ENCODE peak calls at places on chromosomes 11 and 22, in six cellular contexts. Y, Q, N, T, U and G are unnamed samples.

GRCh38 chr22:19717691-19718254 is 3.5 kb downstream of the SEPTIN5 start:
- DNase-seq in Q (peak), Y (peak), N (peak), T (peak), U (peak), G (peak)

GRCh38 chr11:119368121-119369034 is 13.1 kb downstream of the USP2 start:
- DNase-seq in Q (peak), U (peak), N (no peak), Y (peak), T (no peak), G (no peak)

GRCh38 chr11:63521896-63522295 is 14.7 kb upstream of the PLAAT4 start:
- DNase-seq in Q (no peak), N (no peak), T (no peak), Y (no peak), U (no peak), G (no peak)

GRCh38 chr11:65476632-65477270 is 22.1 kb upstream of the MALAT1 start:
- DNase-seq in Q (peak), N (no peak), T (no peak), U (peak), Y (no peak), G (no peak)

GRCh38 chr11:115201121-115201792 is 303.0 kb downstream of the CADM1 start:
- DNase-seq in N (no peak), Q (no peak), T (no peak), Y (no peak), U (no peak), G (no peak)

GRCh38 chr11:18457435-18457834 is 1.8 kb downstream of the LDHAL6A start:
- DNase-seq in Y (no peak), N (no peak), T (no peak), Q (peak), U (peak), G (no peak)

GRCh38 chr11:121932646-121933185 is 183.3 kb downstream of the BLID start:
- DNase-seq in T (no peak), N (no peak), Y (no peak), Q (no peak), U (no peak), G (no peak)

GRCh38 chr11:2885017-2885675 is 429 bp downstream of the CDKN1C start:
- DNase-seq in N (no peak), U (peak), Y (peak), T (no peak), Q (peak), G (no peak)

GRCh38 chr11:28303477-28304191 is 195.4 kb downstream of the METTL15 start:
- DNase-seq in T (no peak), U (peak), Y (no peak), N (no peak), Q (no peak), G (no peak)

GRCh38 chr22:27834364-27835185 is 33.0 kb upstream of the MN1 start:
- DNase-seq in T (no peak), Y (no peak), Q (no peak), U (no peak), N (no peak), G (no peak)

GRCh38 chr11:71240865-71241691 is 11.3 kb downstream of the SHANK2 start:
- DNase-seq in T (no peak), Y (no peak), N (no peak), U (peak), Q (peak), G (no peak)

GRCh38 chr22:50118557-50119168 is 28.9 kb downstream of the MOV10L1 start:
- DNase-seq in Y (no peak), Q (no peak), U (peak), N (no peak), T (no peak), G (no peak)

GRCh38 chr11:8085006-8085645 is 4.1 kb downstream of the TUB start:
- DNase-seq in U (no peak), Q (no peak), T (no peak), N (no peak), Y (no peak), G (no peak)

GRCh38 chr11:13463779-13464290 is 813 bp upstream of the BTBD10 start:
- DNase-seq in N (no peak), Q (no peak), Y (peak), T (no peak), U (no peak), G (no peak)

GRCh38 chr11:45739866-45740265 is 65.1 kb upstream of the SLC35C1 start:
- DNase-seq in Y (no peak), U (no peak), N (no peak), T (no peak), Q (no peak), G (no peak)

GRCh38 chr11:3058753-3059664 is 1.8 kb upstream of the CARS1 start:
- DNase-seq in N (no peak), U (peak), Y (no peak), Q (no peak), T (no peak), G (no peak)

GRCh38 chr22:17158176-17158567 is 905 bp downstream of the HDHD5 start:
- DNase-seq in Q (no peak), N (no peak), Y (no peak), T (no peak), U (no peak), G (no peak)

GRCh38 chr11:35804446-35805040 is 139.3 kb upstream of the LDLRAD3 start:
- DNase-seq in Q (no peak), T (no peak), N (no peak), U (no peak), Y (no peak), G (no peak)

GRCh38 chr22:41387341-41387740 is 5.6 kb downstream of the TEF start:
- DNase-seq in U (no peak), T (no peak), Y (no peak), N (no peak), Q (no peak), G (no peak)

GRCh38 chr11:16321148-16321547 is 35.2 kb downstream of the SOX6 start:
- DNase-seq in T (no peak), Q (no peak), N (no peak), U (no peak), Y (no peak), G (no peak)

GRCh38 chr11:93589347-93589746 is 46.2 kb upstream of the SMCO4 start:
- DNase-seq in Q (peak), U (no peak), Y (no peak), N (no peak), T (no peak), G (no peak)